ENCODE peak calls at places on chromosome 4, in four cellular contexts. C is choroid plexus epithelial cell, R is astrocyte, N is HL-60. E is an unnamed sample.

GRCh38 chr4:148065069-148065468 is 333.2 kb downstream of the ARHGAP10 start:
- DNase-seq in C (peak), R (peak), N (no peak), E (no peak)

GRCh38 chr4:20638825-20639224 is 61.4 kb upstream of the PACRGL start:
- DNase-seq in C (no peak), R (no peak), N (no peak), E (no peak)

GRCh38 chr4:4461850-4462249 is 74.9 kb downstream of the NSG1 start:
- DNase-seq in C (no peak), R (no peak), N (no peak), E (peak)

GRCh38 chr4:38495481-38495880 is 168.5 kb upstream of the KLF3 start:
- DNase-seq in C (no peak), R (no peak), N (no peak), E (no peak)

GRCh38 chr4:176833416-176833815 is 40.7 kb upstream of the VEGFC start:
- DNase-seq in C (no peak), R (no peak), N (no peak), E (no peak)

GRCh38 chr4:139219450-139220055 is 42.5 kb upstream of the ELF2 start:
- DNase-seq in C (no peak), R (no peak), N (no peak), E (no peak)

GRCh38 chr4:125505637-125506036 is 190.9 kb downstream of the FAT4 start:
- DNase-seq in C (no peak), R (no peak), N (no peak), E (no peak)

GRCh38 chr4:57876934-57877554 is 766.9 kb upstream of the IGFBP7 start:
- DNase-seq in C (no peak), R (no peak), N (no peak), E (no peak)

GRCh38 chr4:107036602-107037151 is 564 bp upstream of the DKK2 start:
- DNase-seq in C (no peak), R (no peak), N (no peak), E (no peak)
- H3K4me3 ChIP-seq in C (peak), R (peak), N (peak), E (no peak)

DNA sequence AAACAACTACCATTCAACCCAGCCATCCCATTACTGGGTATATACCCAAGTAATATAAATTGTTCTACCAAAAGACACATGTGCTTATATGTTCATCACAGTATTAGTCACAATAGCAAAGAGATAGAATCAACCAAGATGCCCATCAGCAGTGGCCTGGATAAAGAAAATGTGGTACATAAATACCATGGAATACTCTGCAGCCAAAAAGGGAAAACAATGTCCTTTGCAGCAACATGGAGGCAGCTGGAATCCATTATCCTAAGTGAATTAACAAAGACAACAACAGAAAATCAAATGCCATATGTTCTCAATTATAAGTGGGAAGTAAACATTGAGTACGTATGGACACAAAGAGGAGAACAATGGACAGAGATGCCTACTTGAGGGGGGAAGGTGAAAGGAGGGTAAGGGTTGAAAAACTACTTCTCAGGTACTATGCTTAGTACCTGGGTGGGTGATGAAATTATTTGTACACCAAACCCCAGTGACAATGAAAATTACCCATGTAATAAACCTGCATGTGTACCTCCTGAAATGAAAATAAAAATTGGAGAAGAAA is 632.1 kb upstream of the AADAT start:
- DNase-seq in C (no peak), R (no peak), N (no peak), E (no peak)
- H3K4me3 ChIP-seq in C (no peak), R (no peak), N (no peak), E (no peak)

GRCh38 chr4:108170729-108171540 is 2.2 kb upstream of the LEF1 start:
- DNase-seq in C (no peak), R (no peak), N (no peak), E (peak)

GRCh38 chr4:108168213-108168671 is 490 bp downstream of the LEF1 start:
- DNase-seq in C (peak), R (peak), N (no peak), E (no peak)

GRCh38 chr4:108171541-108172230 is 3.0 kb upstream of the LEF1 start:
- DNase-seq in C (no peak), R (no peak), N (no peak), E (peak)

GRCh38 chr4:108168672-108169562 is at the start of gene LEF1:
- DNase-seq in C (peak), R (peak), N (no peak), E (peak)

GRCh38 chr4:108169639-108170038 is 907 bp upstream of the LEF1 start:
- DNase-seq in C (no peak), R (no peak), N (no peak), E (no peak)
- H3K4me3 ChIP-seq in C (no peak), R (no peak), N (no peak), E (peak)

DNA sequence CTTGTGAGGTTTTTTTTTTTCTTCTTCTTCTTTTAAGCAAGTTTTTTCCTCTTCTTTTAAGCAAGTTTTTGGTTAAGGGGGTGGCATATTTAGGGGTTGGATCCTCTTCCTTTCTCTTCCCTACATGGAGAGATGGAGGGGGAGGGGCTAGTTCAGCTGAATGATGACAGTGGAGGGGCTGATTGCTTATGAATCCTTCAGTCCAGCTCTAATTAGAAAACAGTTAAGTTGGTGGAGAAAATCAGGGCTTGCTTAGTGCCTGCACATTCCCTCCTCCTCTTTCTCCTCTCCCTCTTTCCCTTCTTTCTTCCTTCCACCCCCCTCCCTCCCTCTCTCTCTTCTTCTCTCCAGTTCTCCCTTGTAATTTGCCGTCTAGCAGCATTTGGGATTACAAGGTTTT is 4.4 kb upstream of the HAND2 start:
- DNase-seq in C (no peak), R (no peak), N (no peak), E (no peak)
- H3K4me3 ChIP-seq in C (no peak), R (no peak), N (no peak), E (no peak)

GRCh38 chr4:15653864-15654391 is 1.2 kb downstream of the FBXL5 start:
- DNase-seq in C (peak), R (peak), N (peak), E (no peak)

GRCh38 chr4:15649914-15650545 is 5.1 kb downstream of the FBXL5 start:
- DNase-seq in C (peak), R (peak), N (peak), E (peak)

GRCh38 chr4:15652191-15652590 is 3.0 kb downstream of the FBXL5 start:
- DNase-seq in C (no peak), R (peak), N (no peak), E (no peak)

GRCh38 chr4:15653430-15653829 is 1.7 kb downstream of the FBXL5 start:
- DNase-seq in C (no peak), R (no peak), N (no peak), E (no peak)

GRCh38 chr4:15651682-15652081 is 3.5 kb downstream of the FBXL5 start:
- DNase-seq in C (no peak), R (no peak), N (no peak), E (peak)
- H3K4me3 ChIP-seq in C (peak), R (no peak), N (peak), E (no peak)

GRCh38 chr4:6471303-6472007 is 959 bp downstream of the PPP2R2C start:
- DNase-seq in C (no peak), R (no peak), N (no peak), E (no peak)
- H3K4me3 ChIP-seq in C (peak), R (no peak), N (no peak), E (no peak)

GRCh38 chr4:85929926-85930325 is 429.9 kb downstream of the MAPK10 start:
- DNase-seq in C (no peak), R (no peak), N (no peak), E (peak)

GRCh38 chr4:85933306-85933640 is 426.6 kb downstream of the MAPK10 start:
- DNase-seq in C (no peak), R (no peak), N (no peak), E (no peak)

GRCh38 chr4:85937507-85937906 is 422.3 kb downstream of the MAPK10 start:
- DNase-seq in C (no peak), R (no peak), N (no peak), E (no peak)

GRCh38 chr4:85928775-85929585 is 430.9 kb downstream of the MAPK10 start:
- DNase-seq in C (peak), R (peak), N (no peak), E (no peak)

DNA sequence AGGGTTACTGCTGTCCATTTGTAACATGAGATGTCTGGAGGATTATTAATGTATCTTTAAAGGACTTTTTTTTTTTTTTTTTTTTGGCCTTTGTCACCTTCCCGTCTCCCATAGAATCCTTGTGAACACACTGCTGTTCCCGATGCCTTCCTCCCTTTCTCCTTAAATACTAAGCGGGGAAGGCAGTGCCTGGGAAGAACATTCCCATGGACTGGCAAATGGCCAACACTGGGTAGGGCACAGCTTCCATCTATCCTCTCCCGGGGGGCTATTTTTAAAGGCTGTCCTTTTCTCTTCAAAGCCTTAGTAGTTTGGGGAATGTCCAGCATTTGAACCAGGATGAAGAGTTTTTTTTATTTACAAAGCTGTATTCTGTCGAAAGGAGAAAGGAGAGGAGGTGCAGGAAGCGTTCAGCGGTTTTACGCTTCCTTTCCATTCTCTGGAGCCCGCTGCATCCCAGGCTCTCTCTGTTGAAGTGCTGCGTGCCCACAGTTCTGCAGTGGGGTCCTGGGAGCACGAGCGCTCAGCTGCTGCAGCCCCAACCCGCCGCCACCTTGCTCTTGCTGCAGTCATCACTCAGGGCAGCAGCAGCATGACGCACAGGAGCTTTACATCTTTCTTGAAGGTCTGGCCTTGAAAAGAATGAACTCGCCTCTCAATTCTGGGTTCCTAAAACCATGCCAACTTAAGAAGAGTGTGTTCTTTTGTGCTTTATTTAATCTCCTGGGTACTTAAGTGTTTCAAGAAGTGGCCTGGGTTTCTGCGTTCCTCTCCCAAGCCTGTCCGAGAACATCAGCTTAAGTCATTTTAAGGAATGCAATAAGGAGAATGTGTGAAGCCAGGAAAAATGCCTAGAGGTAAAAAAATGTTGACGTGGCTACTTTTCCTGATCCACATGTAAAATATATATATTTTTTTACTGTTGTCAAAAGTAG is 427.2 kb downstream of the MAPK10 start:
- DNase-seq in C (no peak), R (peak), N (no peak), E (peak)
- H3K4me3 ChIP-seq in C (no peak), R (no peak), N (no peak), E (no peak)

GRCh38 chr4:25233737-25234389 is at the start of gene PI4K2B:
- DNase-seq in C (peak), R (peak), N (peak), E (peak)

GRCh38 chr4:25234390-25235367 is 846 bp downstream of the PI4K2B start:
- DNase-seq in C (peak), R (peak), N (peak), E (peak)

GRCh38 chr4:25235401-25235800 is 1.6 kb downstream of the PI4K2B start:
- DNase-seq in C (no peak), R (no peak), N (no peak), E (no peak)

GRCh38 chr4:25229804-25230203 is 4.0 kb upstream of the PI4K2B start:
- DNase-seq in C (no peak), R (no peak), N (no peak), E (no peak)

GRCh38 chr4:25233194-25233593 is 639 bp upstream of the PI4K2B start:
- DNase-seq in C (no peak), R (no peak), N (no peak), E (no peak)
- H3K4me3 ChIP-seq in C (no peak), R (peak), N (peak), E (peak)

DNA sequence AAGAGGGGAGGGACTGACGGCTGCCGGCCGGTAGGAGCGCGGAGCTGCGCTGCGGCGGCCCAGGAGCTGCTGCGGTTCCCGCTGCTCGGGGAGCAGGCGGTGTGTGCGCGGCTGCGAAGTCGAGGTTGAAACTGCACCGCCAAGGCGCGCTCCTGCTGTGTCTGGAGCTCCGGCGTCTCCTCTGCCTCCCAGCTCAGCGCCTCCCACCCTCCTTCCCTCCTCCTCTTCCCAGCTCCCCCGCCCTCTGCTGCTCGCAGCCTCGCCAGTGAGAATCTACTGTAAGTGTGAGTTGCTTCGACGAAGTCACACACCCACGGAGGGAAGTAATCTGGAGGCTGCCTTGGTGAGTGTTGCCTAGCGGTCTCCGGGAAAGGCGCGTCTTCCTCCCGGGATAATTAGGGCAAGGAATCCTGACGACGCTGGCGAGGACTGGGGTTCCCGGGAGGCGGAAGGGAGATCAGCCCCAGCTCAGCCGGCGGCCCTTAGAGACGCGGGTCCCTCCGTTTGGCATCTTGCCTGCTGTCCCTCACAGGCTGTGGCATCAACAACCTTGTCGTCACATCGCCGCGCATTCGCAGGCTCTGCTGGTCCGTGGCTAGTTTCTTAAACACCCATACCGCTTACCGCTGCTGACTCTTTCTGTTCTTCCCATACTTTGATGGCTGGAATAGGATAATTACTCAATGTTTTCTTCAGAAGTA is at the start of gene EPHA5:
- DNase-seq in C (peak), R (peak), N (no peak), E (peak)
- H3K4me3 ChIP-seq in C (peak), R (peak), N (no peak), E (peak)

DNA sequence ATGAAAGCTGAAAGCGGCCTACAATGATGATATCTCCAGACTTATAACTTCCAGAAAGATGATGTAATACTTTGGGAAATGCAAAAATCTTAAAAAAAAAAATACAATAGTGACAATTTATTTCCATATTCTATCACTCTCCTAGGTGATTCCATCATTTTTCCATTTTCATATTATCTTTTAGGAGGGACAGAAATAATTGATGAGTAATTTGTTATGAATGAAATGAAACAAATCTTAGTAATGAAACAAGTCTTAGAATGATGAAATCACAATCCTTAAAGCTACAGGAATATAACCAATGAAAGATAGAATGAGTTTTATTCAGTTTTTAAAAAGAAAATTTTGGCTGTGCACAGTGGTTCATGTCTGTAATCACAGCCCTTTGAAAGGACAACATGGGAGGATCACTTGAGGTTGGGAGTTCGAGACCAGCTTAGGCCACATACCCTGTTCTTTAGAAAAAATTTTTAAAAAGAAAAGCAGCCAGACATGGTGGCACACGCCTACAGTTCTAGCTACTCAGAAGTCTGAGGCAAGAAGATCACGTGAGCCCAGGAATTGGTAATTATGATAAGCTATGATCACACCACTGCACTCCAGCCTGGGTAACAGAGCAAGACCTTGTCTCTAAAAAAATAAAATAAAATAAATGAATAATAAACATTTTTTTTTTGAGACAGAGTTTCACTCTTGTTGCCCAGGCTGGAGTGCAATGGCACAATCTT is 21.7 kb downstream of the CLOCK start:
- DNase-seq in C (no peak), R (peak), N (no peak), E (no peak)
- H3K4me3 ChIP-seq in C (no peak), R (no peak), N (no peak), E (no peak)

E was measured in Jurkat, Clone E6-1.